ENCODE peak calls at places on chromosomes 11 and 22, in four cellular contexts. One of them, this sample, is unnamed.

GRCh38 chr11:35583126-35583525 is 35.1 kb upstream of the FJX1 start:
- DNase-seq in HepG2: no peak
- DNase-seq in H1: no peak
- DNase-seq in SK-N-SH: no peak
- DNase-seq in this sample: no peak

GRCh38 chr11:121950160-121950559 is 165.9 kb downstream of the BLID start:
- DNase-seq in SK-N-SH: no peak
- DNase-seq in HepG2: peak; percentile 46
- DNase-seq in H1: no peak
- DNase-seq in this sample: no peak

GRCh38 chr11:4044971-4045646 is 49.5 kb upstream of the RRM1 start:
- DNase-seq in HepG2: peak; percentile 33
- DNase-seq in SK-N-SH: no peak
- DNase-seq in H1: no peak
- DNase-seq in this sample: no peak

GRCh38 chr11:117387992-117388765 is 60.5 kb downstream of the CEP164 start:
- DNase-seq in SK-N-SH: no peak
- DNase-seq in HepG2: no peak
- DNase-seq in H1: no peak
- DNase-seq in this sample: no peak

GRCh38 chr11:18393581-18394299 is 623 bp upstream of the LDHA start:
- DNase-seq in HepG2: no peak
- DNase-seq in SK-N-SH: no peak
- DNase-seq in H1: no peak
- DNase-seq in this sample: no peak

GRCh38 chr11:73194593-73194992 is 23.5 kb upstream of the P2RY2 start:
- DNase-seq in SK-N-SH: no peak
- DNase-seq in HepG2: no peak
- DNase-seq in H1: no peak
- DNase-seq in this sample: no peak

GRCh38 chr11:64898541-64898940 is 18.5 kb downstream of the ATG2A start:
- DNase-seq in SK-N-SH: no peak
- DNase-seq in HepG2: no peak
- DNase-seq in H1: no peak
- DNase-seq in this sample: no peak

GRCh38 chr11:76236092-76237026 is 30.1 kb upstream of the WNT11 start:
- DNase-seq in H1: peak; percentile 88
- DNase-seq in SK-N-SH: peak; percentile 84
- DNase-seq in HepG2: no peak
- DNase-seq in this sample: no peak

GRCh38 chr11:107999759-108000455 is 8.8 kb upstream of the CUL5 start:
- DNase-seq in HepG2: peak; percentile 72
- DNase-seq in H1: peak; percentile 72
- DNase-seq in SK-N-SH: peak; percentile 56
- DNase-seq in this sample: peak; percentile 11

GRCh38 chr11:75717608-75718403 is at the start of gene MOGAT2:
- DNase-seq in HepG2: no peak
- DNase-seq in SK-N-SH: no peak
- DNase-seq in H1: no peak
- DNase-seq in this sample: no peak

GRCh38 chr11:32447252-32447651 is 11.9 kb upstream of the WT1 start:
- DNase-seq in HepG2: no peak
- DNase-seq in SK-N-SH: no peak
- DNase-seq in H1: no peak
- DNase-seq in this sample: no peak

GRCh38 chr22:20566420-20567260 is 59.2 kb downstream of the MED15 start:
- DNase-seq in H1: no peak
- DNase-seq in SK-N-SH: no peak
- DNase-seq in HepG2: no peak
- DNase-seq in this sample: no peak

GRCh38 chr11:106456651-106457050 is 379.2 kb downstream of the AASDHPPT start:
- DNase-seq in H1: no peak
- DNase-seq in HepG2: no peak
- DNase-seq in SK-N-SH: no peak
- DNase-seq in this sample: no peak

GRCh38 chr22:21917206-21917958 is 35.3 kb downstream of the PPM1F start:
- DNase-seq in SK-N-SH: peak; percentile 44
- DNase-seq in H1: no peak
- DNase-seq in HepG2: peak; percentile 16
- DNase-seq in this sample: no peak

GRCh38 chr11:86313793-86314192 is 11.8 kb downstream of the HIKESHI start:
- DNase-seq in H1: no peak
- DNase-seq in SK-N-SH: no peak
- DNase-seq in HepG2: no peak
- DNase-seq in this sample: no peak

DNA sequence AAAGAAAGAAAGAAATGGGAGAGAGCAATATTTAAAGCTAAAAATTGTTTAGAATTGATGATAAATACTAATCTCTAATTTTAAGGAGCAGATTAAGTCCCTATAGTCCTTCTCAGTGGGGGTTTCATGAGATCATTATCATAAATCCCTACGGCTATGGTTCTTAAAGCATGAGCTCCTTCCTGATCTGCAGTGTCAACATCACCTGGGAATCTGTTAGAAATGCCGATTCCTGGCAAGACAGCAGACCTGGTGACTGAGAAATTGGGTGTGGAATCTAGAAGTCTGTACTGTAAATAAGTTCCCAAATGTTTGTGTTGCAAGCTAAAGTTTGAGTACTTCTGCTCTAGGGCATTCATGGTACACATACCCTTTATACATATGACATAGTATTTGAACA is 12.6 kb downstream of the HIKESHI start:
- DNase-seq in HepG2: no peak
- DNase-seq in H1: no peak
- DNase-seq in SK-N-SH: no peak
- DNase-seq in this sample: no peak
- TF ChIP-seq RFX5 in HepG2: no peak
- TF ChIP-seq RFX5 in H1: no peak
- TF ChIP-seq RFX5 in SK-N-SH: no peak
- TF ChIP-seq RFX5 in this sample: no peak

GRCh38 chr11:90661233-90661632 is 438.4 kb upstream of the CHORDC1 start:
- DNase-seq in H1: no peak
- DNase-seq in HepG2: no peak
- DNase-seq in SK-N-SH: no peak
- DNase-seq in this sample: no peak
- TF ChIP-seq TAF1 in H1: no peak
- TF ChIP-seq TAF1 in HepG2: no peak
- TF ChIP-seq TAF1 in SK-N-SH: no peak
- TF ChIP-seq TAF1 in this sample: no peak

GRCh38 chr11:43905788-43906187 is 25.2 kb downstream of the ALKBH3 start:
- DNase-seq in H1: no peak
- DNase-seq in SK-N-SH: peak; percentile 73
- DNase-seq in HepG2: no peak
- DNase-seq in this sample: no peak
- TF ChIP-seq RFX5 in H1: no peak
- TF ChIP-seq RFX5 in SK-N-SH: peak; percentile 89
- TF ChIP-seq RFX5 in HepG2: no peak
- TF ChIP-seq RFX5 in this sample: no peak

GRCh38 chr11:47357985-47358730 is 5.7 kb upstream of the MYBPC3 start:
- DNase-seq in H1: no peak
- DNase-seq in SK-N-SH: no peak
- DNase-seq in HepG2: no peak
- DNase-seq in this sample: no peak

GRCh38 chr11:47358731-47359051 is 6.2 kb upstream of the MYBPC3 start:
- DNase-seq in HepG2: no peak
- DNase-seq in H1: no peak
- DNase-seq in SK-N-SH: no peak
- DNase-seq in this sample: no peak

GRCh38 chr11:47359162-47359561 is 6.7 kb upstream of the MYBPC3 start:
- DNase-seq in SK-N-SH: no peak
- DNase-seq in HepG2: no peak
- DNase-seq in H1: no peak
- DNase-seq in this sample: no peak

GRCh38 chr11:47360341-47360740 is 7.8 kb upstream of the MYBPC3 start:
- DNase-seq in HepG2: no peak
- DNase-seq in SK-N-SH: no peak
- DNase-seq in H1: no peak
- DNase-seq in this sample: no peak

GRCh38 chr11:47359586-47359985 is 7.1 kb upstream of the MYBPC3 start:
- DNase-seq in H1: no peak
- DNase-seq in SK-N-SH: no peak
- DNase-seq in HepG2: no peak
- DNase-seq in this sample: no peak
- TF ChIP-seq TAF1 in H1: no peak
- TF ChIP-seq TAF1 in SK-N-SH: no peak
- TF ChIP-seq TAF1 in HepG2: no peak
- TF ChIP-seq TAF1 in this sample: no peak

DNA sequence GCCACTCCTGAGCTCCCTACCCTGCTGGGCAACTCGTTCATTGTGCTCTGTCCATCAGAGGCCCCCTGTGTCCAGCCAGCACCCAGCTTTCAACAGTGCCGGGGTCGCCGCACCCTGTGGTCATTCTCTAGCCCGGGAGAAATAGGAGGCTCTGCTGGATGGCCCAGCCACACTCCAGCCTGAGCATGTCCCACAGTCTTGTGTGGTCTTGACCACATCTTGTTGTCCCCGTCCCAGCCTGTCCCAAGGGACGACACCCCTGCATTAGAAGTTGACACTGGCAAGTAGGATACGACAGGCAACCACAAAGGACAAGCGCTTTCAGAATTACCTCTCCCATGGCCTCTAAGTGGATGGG is 4.1 kb upstream of the DGCR2 start:
- DNase-seq in HepG2: no peak
- DNase-seq in SK-N-SH: no peak
- DNase-seq in H1: no peak
- DNase-seq in this sample: no peak
- TF ChIP-seq RFX5 in HepG2: no peak
- TF ChIP-seq RFX5 in SK-N-SH: no peak
- TF ChIP-seq RFX5 in H1: no peak
- TF ChIP-seq RFX5 in this sample: no peak

GRCh38 chr22:37197451-37198289 is 9.6 kb upstream of the C1QTNF6 start:
- DNase-seq in H1: no peak
- DNase-seq in SK-N-SH: no peak
- DNase-seq in HepG2: peak; percentile 86
- DNase-seq in this sample: no peak

GRCh38 chr22:37198290-37199102 is 10.4 kb upstream of the C1QTNF6 start:
- DNase-seq in H1: peak; percentile 95
- DNase-seq in SK-N-SH: peak; percentile 88
- DNase-seq in HepG2: peak; percentile 80
- DNase-seq in this sample: no peak

GRCh38 chr22:37199103-37199838 is 11.2 kb upstream of the C1QTNF6 start:
- DNase-seq in SK-N-SH: peak; percentile 97
- DNase-seq in H1: peak; percentile 100
- DNase-seq in HepG2: peak; percentile 93
- DNase-seq in this sample: peak; percentile 98

GRCh38 chr22:37201066-37201820 is 11.0 kb downstream of the SSTR3 start:
- DNase-seq in H1: no peak
- DNase-seq in SK-N-SH: no peak
- DNase-seq in HepG2: no peak
- DNase-seq in this sample: no peak

DNA sequence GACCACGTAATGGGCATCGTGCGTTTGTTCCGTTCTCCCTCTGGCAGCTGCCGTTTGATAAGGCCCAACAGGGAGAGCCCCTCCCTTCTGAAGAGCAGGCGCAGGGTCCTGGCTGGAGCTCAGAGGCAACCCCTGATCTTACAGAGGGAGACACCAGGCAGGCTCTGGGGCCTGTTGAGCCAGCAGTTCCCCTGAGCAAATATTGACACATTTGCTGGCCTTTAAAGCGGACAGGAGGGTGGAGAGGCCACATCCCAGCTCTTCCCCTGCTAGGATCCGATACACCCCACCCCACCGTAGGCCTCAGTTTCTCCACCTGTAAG is 11.8 kb upstream of the C1QTNF6 start:
- DNase-seq in H1: no peak
- DNase-seq in SK-N-SH: peak; percentile 60
- DNase-seq in HepG2: peak; percentile 84
- DNase-seq in this sample: no peak
- TF ChIP-seq TAF1 in H1: no peak
- TF ChIP-seq TAF1 in SK-N-SH: no peak
- TF ChIP-seq TAF1 in HepG2: no peak
- TF ChIP-seq TAF1 in this sample: no peak

DNA sequence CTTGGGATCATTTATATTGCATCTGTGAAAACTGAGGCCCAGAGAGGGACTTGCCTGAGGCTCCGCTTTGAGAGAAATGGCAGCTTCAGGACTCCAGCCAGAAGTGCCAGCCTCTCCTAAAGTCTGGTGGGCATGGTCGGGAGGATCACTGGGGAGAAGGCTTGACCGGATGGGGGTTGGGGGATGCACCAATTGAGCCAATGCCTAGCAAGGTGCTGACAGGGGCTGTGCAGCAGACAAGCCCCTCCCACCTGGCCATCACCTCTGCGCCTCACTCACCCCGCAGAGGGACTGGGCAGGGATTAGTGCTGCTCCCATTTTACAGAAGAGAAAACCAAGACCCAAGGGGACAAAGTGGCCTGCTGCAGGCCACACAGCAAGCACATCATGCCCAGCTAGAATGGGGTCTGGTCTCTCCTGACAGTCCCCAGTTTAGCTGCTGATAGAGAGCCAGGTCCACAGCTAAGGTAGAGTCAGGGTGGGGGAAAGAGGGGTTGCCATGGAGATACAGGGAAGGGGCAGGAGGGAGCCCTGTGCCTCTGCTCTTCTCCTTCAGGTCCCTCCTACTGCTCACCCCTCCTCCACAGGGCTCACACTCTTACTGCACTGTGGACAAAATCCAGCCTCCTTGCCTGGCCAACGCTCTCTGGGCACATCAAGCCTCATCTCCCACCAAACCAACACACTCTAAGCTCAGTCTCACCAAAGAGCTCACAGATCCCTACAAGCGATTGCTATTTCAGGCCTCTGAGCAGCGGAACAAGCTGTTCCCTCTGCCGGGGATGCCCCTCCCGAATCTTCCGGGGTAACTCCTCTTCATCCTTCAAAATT is 29.5 kb downstream of the TEF start:
- DNase-seq in HepG2: no peak
- DNase-seq in SK-N-SH: no peak
- DNase-seq in H1: no peak
- DNase-seq in this sample: no peak
- TF ChIP-seq RFX5 in HepG2: no peak
- TF ChIP-seq RFX5 in SK-N-SH: no peak
- TF ChIP-seq RFX5 in H1: no peak
- TF ChIP-seq RFX5 in this sample: no peak

GRCh38 chr22:33766056-33766455 is 154.2 kb downstream of the LARGE1 start:
- DNase-seq in SK-N-SH: no peak
- DNase-seq in H1: no peak
- DNase-seq in HepG2: no peak
- DNase-seq in this sample: no peak
- TF ChIP-seq TAF1 in SK-N-SH: no peak
- TF ChIP-seq TAF1 in H1: no peak
- TF ChIP-seq TAF1 in HepG2: no peak
- TF ChIP-seq TAF1 in this sample: no peak

This sample was measured in GM12878.